ENCODE peak calls at places on chromosomes 16 and 17, in four cellular contexts. One of them, this sample, is unnamed.

GRCh38 chr16:19523184-19523558 is 571 bp upstream of the CCP110 start:
- DNase-seq in Calu3: no peak
- DNase-seq in lung: no peak
- DNase-seq in activated T-cell treated with anti-CD3 and anti-CD28 coated beads for 4 hours: no peak
- DNase-seq in this sample: no peak

GRCh38 chr16:85380905-85381737 is 232.0 kb upstream of the GSE1 start:
- DNase-seq in Calu3: no peak
- DNase-seq in lung: no peak
- DNase-seq in activated T-cell treated with anti-CD3 and anti-CD28 coated beads for 4 hours: no peak
- DNase-seq in this sample: no peak

GRCh38 chr16:50263940-50264929 is 2.1 kb upstream of the ADCY7 start:
- DNase-seq in Calu3: no peak
- DNase-seq in lung: no peak
- DNase-seq in activated T-cell treated with anti-CD3 and anti-CD28 coated beads for 4 hours: no peak
- DNase-seq in this sample: no peak

GRCh38 chr17:39663688-39664580 is 1.2 kb upstream of the TCAP start:
- DNase-seq in Calu3: peak; percentile 100
- DNase-seq in lung: no peak
- DNase-seq in activated T-cell treated with anti-CD3 and anti-CD28 coated beads for 4 hours: no peak
- DNase-seq in this sample: no peak

GRCh38 chr16:88727871-88728270 is 21.6 kb downstream of the CTU2 start:
- DNase-seq in Calu3: no peak
- DNase-seq in lung: no peak
- DNase-seq in activated T-cell treated with anti-CD3 and anti-CD28 coated beads for 4 hours: no peak
- DNase-seq in this sample: no peak

GRCh38 chr17:41869426-41869825 is 4.2 kb upstream of the KLHL11 start:
- DNase-seq in Calu3: no peak
- DNase-seq in lung: peak; percentile 40
- DNase-seq in activated T-cell treated with anti-CD3 and anti-CD28 coated beads for 4 hours: no peak
- DNase-seq in this sample: no peak

GRCh38 chr17:11336290-11336995 is 95.4 kb downstream of the SHISA6 start:
- DNase-seq in Calu3: no peak
- DNase-seq in lung: no peak
- DNase-seq in activated T-cell treated with anti-CD3 and anti-CD28 coated beads for 4 hours: no peak
- DNase-seq in this sample: no peak

GRCh38 chr17:43702636-43703035 is 40.9 kb upstream of the MEOX1 start:
- DNase-seq in Calu3: peak; percentile 24
- DNase-seq in lung: no peak
- DNase-seq in activated T-cell treated with anti-CD3 and anti-CD28 coated beads for 4 hours: no peak
- DNase-seq in this sample: no peak

GRCh38 chr17:5203178-5203907 is 11.7 kb upstream of the ZNF594 start:
- DNase-seq in Calu3: no peak
- DNase-seq in lung: no peak
- DNase-seq in activated T-cell treated with anti-CD3 and anti-CD28 coated beads for 4 hours: no peak
- DNase-seq in this sample: no peak

GRCh38 chr16:81012974-81013373 is 6.0 kb downstream of the CENPN start:
- DNase-seq in Calu3: no peak
- DNase-seq in lung: no peak
- DNase-seq in activated T-cell treated with anti-CD3 and anti-CD28 coated beads for 4 hours: no peak
- DNase-seq in this sample: no peak

GRCh38 chr16:67562918-67563707 is 787 bp downstream of the CTCF start:
- DNase-seq in Calu3: peak; percentile 63
- DNase-seq in lung: peak; percentile 54
- DNase-seq in activated T-cell treated with anti-CD3 and anti-CD28 coated beads for 4 hours: peak; percentile 31
- DNase-seq in this sample: peak; percentile 55

GRCh38 chr16:10780628-10781027 is 37.0 kb downstream of the NUBP1 start:
- DNase-seq in Calu3: no peak
- DNase-seq in lung: no peak
- DNase-seq in activated T-cell treated with anti-CD3 and anti-CD28 coated beads for 4 hours: no peak
- DNase-seq in this sample: no peak

GRCh38 chr16:48232459-48233040 is 11.6 kb upstream of the LONP2 start:
- DNase-seq in Calu3: no peak
- DNase-seq in lung: no peak
- DNase-seq in activated T-cell treated with anti-CD3 and anti-CD28 coated beads for 4 hours: no peak
- DNase-seq in this sample: no peak

GRCh38 chr17:63171428-63172205 is 205.6 kb downstream of the TANC2 start:
- DNase-seq in Calu3: no peak
- DNase-seq in lung: no peak
- DNase-seq in activated T-cell treated with anti-CD3 and anti-CD28 coated beads for 4 hours: no peak
- DNase-seq in this sample: no peak

GRCh38 chr17:28925912-28926365 is 23.1 kb upstream of the DHRS13 start:
- DNase-seq in Calu3: no peak
- DNase-seq in lung: no peak
- DNase-seq in activated T-cell treated with anti-CD3 and anti-CD28 coated beads for 4 hours: peak; percentile 46
- DNase-seq in this sample: peak; percentile 89

GRCh38 chr17:58284613-58285421 is 4.1 kb upstream of the MPO start:
- DNase-seq in Calu3: no peak
- DNase-seq in lung: no peak
- DNase-seq in activated T-cell treated with anti-CD3 and anti-CD28 coated beads for 4 hours: no peak
- DNase-seq in this sample: peak; percentile 100

GRCh38 chr16:87351320-87351698 is 32.3 kb downstream of the FBXO31 start:
- DNase-seq in Calu3: no peak
- DNase-seq in lung: no peak
- DNase-seq in activated T-cell treated with anti-CD3 and anti-CD28 coated beads for 4 hours: no peak
- DNase-seq in this sample: no peak

GRCh38 chr17:61695779-61696337 is 104.8 kb upstream of the NACA2 start:
- DNase-seq in Calu3: no peak
- DNase-seq in lung: no peak
- DNase-seq in activated T-cell treated with anti-CD3 and anti-CD28 coated beads for 4 hours: no peak
- DNase-seq in this sample: no peak

GRCh38 chr16:50313596-50314483 is 47.5 kb downstream of the ADCY7 start:
- DNase-seq in Calu3: no peak
- DNase-seq in lung: peak; percentile 60
- DNase-seq in activated T-cell treated with anti-CD3 and anti-CD28 coated beads for 4 hours: no peak
- DNase-seq in this sample: peak; percentile 37

GRCh38 chr16:29809850-29810698 is 1.9 kb upstream of the PRRT2 start:
- DNase-seq in Calu3: no peak
- DNase-seq in lung: no peak
- DNase-seq in activated T-cell treated with anti-CD3 and anti-CD28 coated beads for 4 hours: no peak
- DNase-seq in this sample: no peak

GRCh38 chr16:12268602-12269001 is 292.1 kb downstream of the SNX29 start:
- DNase-seq in Calu3: no peak
- DNase-seq in lung: no peak
- DNase-seq in activated T-cell treated with anti-CD3 and anti-CD28 coated beads for 4 hours: no peak
- DNase-seq in this sample: no peak

GRCh38 chr16:2854700-2855309 is 3.2 kb downstream of the PRSS22 start:
- DNase-seq in Calu3: no peak
- DNase-seq in lung: no peak
- DNase-seq in activated T-cell treated with anti-CD3 and anti-CD28 coated beads for 4 hours: no peak
- DNase-seq in this sample: peak; percentile 37

GRCh38 chr17:21119247-21119944 is 7.4 kb upstream of the DHRS7B start:
- DNase-seq in Calu3: peak; percentile 59
- DNase-seq in lung: peak; percentile 71
- DNase-seq in activated T-cell treated with anti-CD3 and anti-CD28 coated beads for 4 hours: peak; percentile 60
- DNase-seq in this sample: peak; percentile 78

GRCh38 chr16:87582221-87582965 is 19.9 kb upstream of the JPH3 start:
- DNase-seq in Calu3: peak; percentile 20
- DNase-seq in lung: no peak
- DNase-seq in activated T-cell treated with anti-CD3 and anti-CD28 coated beads for 4 hours: no peak
- DNase-seq in this sample: no peak

GRCh38 chr17:28899212-28899815 is 1.8 kb upstream of the FLOT2 start:
- DNase-seq in Calu3: no peak
- DNase-seq in lung: no peak
- DNase-seq in activated T-cell treated with anti-CD3 and anti-CD28 coated beads for 4 hours: no peak
- DNase-seq in this sample: peak; percentile 19

This sample was measured in AML-193.